ENCODE peak calls at places on chromosome 14, in four cellular contexts. D is cardiac muscle cell, L is A549, U is GM12865. G is an unnamed sample.

GRCh38 chr14:81176224-81176623 is 44.5 kb downstream of the GTF2A1 start:
- DNase-seq in U (no peak), L (no peak), D (no peak), G (no peak)

GRCh38 chr14:49972840-49973239 is 80.0 kb downstream of the ARF6 start:
- DNase-seq in U (peak), L (peak), D (no peak), G (peak)

GRCh38 chr14:53881161-53881846 is 75.3 kb downstream of the BMP4 start:
- DNase-seq in L (no peak), U (peak), D (no peak), G (no peak)

GRCh38 chr14:101721951-101722661 is 39.4 kb upstream of the PPP2R5C start:
- DNase-seq in U (peak), L (no peak), D (no peak), G (peak)

GRCh38 chr14:74419086-74419485 is 6.9 kb downstream of the SYNDIG1L start:
- DNase-seq in U (no peak), L (no peak), D (no peak), G (no peak)

GRCh38 chr14:100072783-100073346 is 7.6 kb downstream of the EVL start:
- DNase-seq in U (peak), L (no peak), D (no peak), G (peak)

GRCh38 chr14:22558221-22558913 is 30.7 kb downstream of the DAD1 start:
- DNase-seq in D (no peak), L (no peak), U (peak), G (peak)

GRCh38 chr14:36690301-36691020 is 28.8 kb downstream of the PAX9 start:
- DNase-seq in D (no peak), U (no peak), L (peak), G (no peak)

GRCh38 chr14:101465795-101466448 is 95.4 kb upstream of the DIO3 start:
- DNase-seq in L (no peak), U (no peak), D (no peak), G (no peak)

GRCh38 chr14:36424478-36425102 is 95.4 kb downstream of the NKX2-1 start:
- DNase-seq in U (no peak), L (no peak), D (no peak), G (no peak)

GRCh38 chr14:34501004-34501580 is 38.4 kb downstream of the EAPP start:
- DNase-seq in D (no peak), U (no peak), L (no peak), G (no peak)

GRCh38 chr14:59852350-59852749 is 18.2 kb downstream of the RTN1 start:
- DNase-seq in U (no peak), L (no peak), D (no peak), G (no peak)

GRCh38 chr14:83798421-83798820 is 1731.5 kb upstream of the FLRT2 start:
- DNase-seq in D (no peak), L (no peak), U (no peak), G (no peak)

GRCh38 chr14:22163051-22163450 is 426.0 kb downstream of the DAD1 start:
- DNase-seq in D (peak), U (peak), L (no peak), G (no peak)

GRCh38 chr14:90900712-90901111 is 84.5 kb upstream of the TTC7B start:
- DNase-seq in L (no peak), U (no peak), D (no peak), G (no peak)

GRCh38 chr14:75518625-75519024 is 3.6 kb upstream of the BATF start:
- DNase-seq in D (peak), L (no peak), U (peak), G (peak)

GRCh38 chr14:21202463-21203358 is 46.8 kb upstream of the OR5AU1 start:
- DNase-seq in L (no peak), U (no peak), D (no peak), G (no peak)

GRCh38 chr14:72776701-72777255 is 117.1 kb downstream of the DPF3 start:
- DNase-seq in L (no peak), D (no peak), U (peak), G (no peak)

GRCh38 chr14:90382491-90383125 is 14.2 kb upstream of the CALM1 start:
- DNase-seq in D (peak), L (peak), U (peak), G (peak)

GRCh38 chr14:59428581-59429012 is 36.6 kb downstream of the GPR135 start:
- DNase-seq in U (no peak), L (no peak), D (no peak), G (peak)

GRCh38 chr14:90305176-90305601 is 26.6 kb downstream of the NRDE2 start:
- DNase-seq in L (no peak), U (no peak), D (no peak), G (no peak)

GRCh38 chr14:78701246-78701645 is 531.1 kb downstream of the NRXN3 start:
- DNase-seq in U (no peak), L (no peak), D (peak), G (no peak)

GRCh38 chr14:97196336-97196735 is 399.2 kb downstream of the VRK1 start:
- DNase-seq in U (no peak), D (no peak), L (no peak), G (no peak)

GRCh38 chr14:48914382-48914781 is 671.8 kb downstream of the RPS29 start:
- DNase-seq in D (no peak), L (no peak), U (no peak), G (no peak)

GRCh38 chr14:65103150-65103760 is 938 bp upstream of the MAX start:
- DNase-seq in D (no peak), U (peak), L (peak), G (peak)

GRCh38 chr14:29039171-29039570 is 272.6 kb downstream of the FOXG1 start:
- DNase-seq in L (no peak), D (no peak), U (no peak), G (no peak)

GRCh38 chr14:62645649-62646048 is 399.6 kb downstream of the KCNH5 start:
- DNase-seq in U (no peak), L (no peak), D (no peak), G (no peak)

GRCh38 chr14:65169351-65169750 is 67.0 kb upstream of the MAX start:
- DNase-seq in U (peak), D (no peak), L (no peak), G (peak)

GRCh38 chr14:45787167-45787566 is 534.2 kb upstream of the MIS18BP1 start:
- DNase-seq in D (no peak), L (no peak), U (no peak), G (no peak)

GRCh38 chr14:99541677-99542470 is 60.7 kb downstream of the CCNK start:
- DNase-seq in D (no peak), U (no peak), L (no peak), G (no peak)

GRCh38 chr14:76133103-76133502 is 18.6 kb upstream of the GPATCH2L start:
- DNase-seq in D (peak), U (no peak), L (no peak), G (peak)

GRCh38 chr14:68468437-68469207 is 324.2 kb downstream of the ZFP36L1 start:
- DNase-seq in L (no peak), D (no peak), U (peak), G (peak)

GRCh38 chr14:55731881-55732498 is 152.0 kb downstream of the KTN1 start:
- DNase-seq in U (peak), D (peak), L (no peak), G (peak)

GRCh38 chr14:24172261-24172860 is 481 bp downstream of the REC8 start:
- DNase-seq in D (no peak), U (no peak), L (no peak), G (no peak)

GRCh38 chr14:61320806-61321384 is 484 bp upstream of the PRKCH start:
- DNase-seq in L (no peak), U (no peak), D (no peak), G (no peak)

GRCh38 chr14:53054457-53054856 is 98.7 kb downstream of the DDHD1 start:
- DNase-seq in U (no peak), D (no peak), L (no peak), G (no peak)

GRCh38 chr14:25537846-25538455 is 488.0 kb upstream of the STXBP6 start:
- DNase-seq in L (no peak), D (peak), U (peak), G (peak)

DNA sequence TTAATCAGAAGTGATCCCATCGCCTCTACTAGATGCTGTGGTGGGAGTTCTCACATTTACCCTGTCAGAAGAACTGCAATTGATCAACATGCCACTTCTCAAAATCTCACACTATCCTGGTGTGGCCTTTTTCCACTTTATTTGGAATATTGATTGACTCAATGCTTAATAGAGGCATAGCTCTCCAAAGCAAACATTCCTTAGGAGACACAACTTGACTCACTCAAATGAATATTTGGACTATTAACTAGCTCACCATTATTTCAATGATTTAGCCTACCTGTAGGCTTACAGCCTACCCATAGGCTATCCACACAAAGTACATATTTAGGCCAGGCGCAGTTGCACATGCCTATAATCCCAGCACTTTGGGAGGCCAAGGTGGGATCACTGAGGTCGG is 186.5 kb downstream of the KLHL28 start:
- DNase-seq in D (no peak), U (no peak), L (no peak), G (no peak)
- TF ChIP-seq CTCF in D (no peak), U (no peak), L (no peak), G (no peak)

DNA sequence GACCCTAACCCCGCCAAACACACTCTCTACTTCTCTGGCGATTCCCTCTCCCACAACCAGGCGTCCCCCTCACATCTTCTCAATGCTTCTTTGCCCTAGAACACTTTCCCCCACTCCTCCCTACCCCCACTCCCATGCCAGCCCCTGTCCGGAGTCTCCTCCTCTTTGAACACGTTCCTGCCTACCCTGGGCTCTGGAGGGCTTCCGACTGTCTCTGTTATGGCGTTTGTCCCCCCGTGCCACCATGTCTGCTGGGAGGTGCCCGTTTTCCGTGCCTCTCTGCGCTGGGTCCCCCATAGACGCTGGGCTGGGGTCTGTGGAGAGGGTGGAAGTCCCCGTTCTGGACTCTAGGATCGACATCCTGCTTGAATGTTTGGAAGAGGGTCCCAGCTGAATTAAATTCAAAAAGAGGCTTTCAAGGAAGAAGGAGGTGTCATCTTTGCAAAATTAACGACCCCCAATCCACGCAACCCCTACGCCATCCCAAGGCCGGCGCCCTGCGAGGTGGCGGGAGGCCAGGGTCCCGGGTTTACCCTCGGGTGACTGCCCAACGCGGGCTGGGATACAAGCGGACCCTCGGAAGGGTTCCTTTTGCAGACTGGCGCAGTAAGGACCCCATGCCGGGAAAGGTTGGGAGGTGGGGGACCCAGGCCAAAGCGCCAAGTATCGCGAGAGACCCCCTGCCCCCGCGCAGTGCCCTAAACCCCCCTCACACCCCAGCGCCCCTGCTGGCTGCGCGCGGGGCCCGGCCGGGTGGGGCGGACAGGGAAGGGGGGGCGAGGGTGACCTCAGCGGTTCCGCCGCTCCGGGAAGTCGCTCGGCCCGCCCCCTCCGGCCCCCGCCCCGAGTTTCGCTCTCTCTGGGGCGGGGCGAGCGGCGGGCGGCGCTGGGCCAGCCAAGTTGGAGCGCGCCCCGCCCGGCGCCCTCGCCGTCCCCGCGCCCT is 973 bp upstream of the ZBTB42 start:
- DNase-seq in L (peak), U (peak), D (peak), G (peak)
- TF ChIP-seq CTCF in L (peak), U (peak), D (peak), G (peak)

GRCh38 chr14:69542311-69542710 is 32.4 kb downstream of the CCDC177 start:
- DNase-seq in D (no peak), L (no peak), U (no peak), G (no peak)

GRCh38 chr14:69543341-69544249 is 31.1 kb downstream of the CCDC177 start:
- DNase-seq in D (no peak), L (peak), U (peak), G (peak)

GRCh38 chr14:69553221-69553620 is 21.4 kb downstream of the CCDC177 start:
- DNase-seq in L (no peak), D (no peak), U (no peak), G (no peak)

GRCh38 chr14:69548566-69548965 is 26.1 kb downstream of the CCDC177 start:
- DNase-seq in D (no peak), U (no peak), L (no peak), G (no peak)

GRCh38 chr14:69547701-69548348 is 26.8 kb downstream of the CCDC177 start:
- DNase-seq in L (no peak), D (peak), U (no peak), G (peak)
- TF ChIP-seq CTCF in L (peak), D (peak), U (peak), G (peak)

GRCh38 chr14:71050227-71050823 is 143.1 kb downstream of the PCNX1 start:
- DNase-seq in L (no peak), D (no peak), U (no peak), G (no peak)
- TF ChIP-seq CTCF in L (no peak), D (peak), U (peak), G (peak)

GRCh38 chr14:94412671-94413638 is 24.6 kb upstream of the SERPINA1 start:
- DNase-seq in L (no peak), U (peak), D (no peak), G (no peak)
- TF ChIP-seq CTCF in L (peak), U (peak), D (peak), G (no peak)

G was measured in activated CD8-positive, alpha-beta T cell treated with anti-CD3 and anti-CD28 coated beads for 36 hours.